ENCODE peak calls at places on chromosomes 7 and 10, in nine cellular contexts. E is activated naive CD4-positive, alpha-beta T cell treated with anti-CD3 and anti-CD28 coated beads, Interleukin-2, amount 50 U/mL, for 16 hours; S is NCI-H345; X is endodermal cell; G is BJ; O is CD8-positive, alpha-beta memory T cell; I is ovary; V is LoVo; C is activated CD8-positive, alpha-beta memory T cell treated with anti-CD3 and anti-CD28 coated beads for 1 hour. A is an unnamed sample.

GRCh38 chr7:375491-375821 is 85.5 kb downstream of the FOXL3 start:
- DNase-seq in E (peak), S (no peak), X (no peak), G (no peak), O (no peak), I (no peak), V (no peak), C (no peak), A (no peak)

GRCh38 chr7:128103498-128104108 is 72.4 kb upstream of the LRRC4 start:
- DNase-seq in E (no peak), S (peak), X (no peak), G (no peak), O (no peak), I (peak), V (no peak), C (no peak), A (no peak)

GRCh38 chr7:70527489-70527888 is 604.5 kb upstream of the GALNT17 start:
- DNase-seq in E (no peak), S (peak), X (no peak), G (no peak), O (no peak), I (no peak), V (no peak), C (no peak), A (no peak)

GRCh38 chr10:49397036-49397999 is 1.4 kb upstream of the DRGX start:
- DNase-seq in E (no peak), S (no peak), X (peak), G (no peak), O (no peak), I (no peak), V (no peak), C (no peak), A (no peak)

GRCh38 chr10:111007486-111007885 is 69.3 kb upstream of the ADRA2A start:
- DNase-seq in E (no peak), S (no peak), X (no peak), G (no peak), O (no peak), I (no peak), V (no peak), C (no peak), A (no peak)

GRCh38 chr10:106898441-106898840 is 266.1 kb downstream of the SORCS1 start:
- DNase-seq in E (no peak), S (no peak), X (no peak), G (no peak), O (no peak), I (no peak), V (no peak), C (no peak), A (no peak)

GRCh38 chr7:94129443-94130140 is 125.4 kb upstream of the BET1 start:
- DNase-seq in E (no peak), S (no peak), X (no peak), G (peak), O (no peak), I (no peak), V (peak), C (no peak), A (no peak)

GRCh38 chr7:151514461-151515396 is 5.0 kb downstream of the RHEB start:
- DNase-seq in E (no peak), S (no peak), X (no peak), G (no peak), O (no peak), I (no peak), V (no peak), C (no peak), A (no peak)

GRCh38 chr10:77392851-77393250 is 244.8 kb downstream of the KCNMA1 start:
- DNase-seq in E (no peak), S (peak), X (no peak), G (peak), O (no peak), I (no peak), V (peak), C (no peak), A (no peak)

GRCh38 chr10:84236807-84237198 is 4.5 kb downstream of the LRIT1 start:
- DNase-seq in E (no peak), S (no peak), X (no peak), G (no peak), O (no peak), I (no peak), V (no peak), C (no peak), A (no peak)

GRCh38 chr10:21238044-21238443 is 287.4 kb downstream of the SKIDA1 start:
- DNase-seq in E (no peak), S (no peak), X (no peak), G (no peak), O (no peak), I (no peak), V (no peak), C (no peak), A (no peak)

GRCh38 chr7:28528899-28529298 is 116.6 kb downstream of the CREB5 start:
- DNase-seq in E (no peak), S (no peak), X (no peak), G (no peak), O (no peak), I (no peak), V (no peak), C (no peak), A (no peak)

GRCh38 chr7:104801022-104801421 is 213.0 kb upstream of the KMT2E start:
- DNase-seq in E (no peak), S (no peak), X (no peak), G (no peak), O (no peak), I (no peak), V (no peak), C (no peak), A (no peak)

GRCh38 chr10:86262671-86263165 is 103.9 kb downstream of the GRID1 start:
- DNase-seq in E (no peak), S (no peak), X (peak), G (no peak), O (no peak), I (no peak), V (no peak), C (no peak), A (no peak)

GRCh38 chr7:134741901-134742635 is 37.4 kb upstream of the CALD1 start:
- DNase-seq in E (no peak), S (no peak), X (peak), G (peak), O (no peak), I (peak), V (no peak), C (no peak), A (no peak)

GRCh38 chr10:60414877-60415585 is 25.4 kb upstream of the ANK3 start:
- DNase-seq in E (no peak), S (no peak), X (peak), G (peak), O (no peak), I (no peak), V (peak), C (no peak), A (no peak)

GRCh38 chr10:50415292-50415691 is 164.0 kb upstream of the ASAH2 start:
- DNase-seq in E (no peak), S (no peak), X (no peak), G (no peak), O (no peak), I (no peak), V (no peak), C (no peak), A (no peak)

GRCh38 chr10:130050008-130050407 is 60.6 kb downstream of the C10orf143 start:
- DNase-seq in E (no peak), S (no peak), X (no peak), G (no peak), O (no peak), I (no peak), V (no peak), C (no peak), A (no peak)

GRCh38 chr7:30412810-30413504 is 65.6 kb downstream of the NOD1 start:
- DNase-seq in E (no peak), S (no peak), X (peak), G (peak), O (no peak), I (no peak), V (peak), C (no peak), A (peak)

GRCh38 chr7:1666251-1666778 is 3.8 kb upstream of the ELFN1 start:
- DNase-seq in E (no peak), S (no peak), X (peak), G (no peak), O (no peak), I (no peak), V (no peak), C (no peak), A (no peak)

GRCh38 chr10:102394801-102395676 is 466 bp upstream of the NFKB2 start:
- DNase-seq in E (peak), S (peak), X (peak), G (no peak), O (peak), I (peak), V (peak), C (peak), A (peak)

GRCh38 chr7:156950381-156950858 is 908 bp downstream of the NOM1 start:
- DNase-seq in E (no peak), S (no peak), X (no peak), G (no peak), O (no peak), I (no peak), V (no peak), C (no peak), A (no peak)

GRCh38 chr10:8283986-8284385 is 229.5 kb downstream of the GATA3 start:
- DNase-seq in E (no peak), S (no peak), X (no peak), G (no peak), O (no peak), I (no peak), V (no peak), C (no peak), A (no peak)

GRCh38 chr7:4807708-4808420 is 32.4 kb downstream of the AP5Z1 start:
- DNase-seq in E (no peak), S (no peak), X (no peak), G (no peak), O (no peak), I (no peak), V (no peak), C (no peak), A (no peak)